ENCODE peak calls at places on chromosome 19, in ten cellular contexts. Z is effector memory CD4-positive, alpha-beta T cell; O is IMR-90; Y is suprapubic skin; W is tibial artery; I is GM12864; G is mucosa of descending colon; Q is heart left ventricle; X is AG10803; A is psoas muscle. B is an unnamed sample.

GRCh38 chr19:47229674-47230121 is 1.3 kb downstream of the BBC3 start:
- DNase-seq in G (peak), O (peak), I (no peak), W (no peak), Y (no peak), A (no peak), Z (no peak), Q (no peak), X (peak), B (no peak)

GRCh38 chr19:51551673-51552440 is 19.2 kb upstream of the ZNF175 start:
- DNase-seq in Q (no peak), Z (no peak), X (no peak), G (no peak), Y (no peak), A (no peak), I (no peak), W (no peak), O (no peak), B (no peak)

GRCh38 chr19:44820648-44821609 is 12.0 kb downstream of the BCAM start:
- DNase-seq in A (peak), W (peak), I (no peak), Q (peak), G (no peak), Y (no peak), Z (no peak), O (no peak), X (no peak), B (no peak)

GRCh38 chr19:10690351-10690781 is 10.9 kb upstream of the QTRT1 start:
- DNase-seq in X (peak), A (no peak), Z (no peak), O (peak), W (peak), Q (no peak), Y (no peak), G (no peak), I (no peak), B (no peak)

GRCh38 chr19:7191946-7192691 is 102.1 kb downstream of the INSR start:
- DNase-seq in I (no peak), X (peak), A (no peak), Z (no peak), Y (no peak), Q (no peak), O (no peak), G (no peak), W (no peak), B (peak)

GRCh38 chr19:41707502-41707812 is 969 bp upstream of the CEACAM5 start:
- DNase-seq in O (no peak), I (no peak), A (no peak), X (no peak), Z (no peak), G (peak), Y (no peak), W (no peak), Q (no peak), B (no peak)

GRCh38 chr19:8386990-8387389 is 3.2 kb upstream of the RAB11B start:
- DNase-seq in A (no peak), I (no peak), O (no peak), X (no peak), Q (no peak), W (no peak), Z (no peak), G (no peak), Y (no peak), B (no peak)

GRCh38 chr19:6063576-6063961 is 46.7 kb downstream of the RFX2 start:
- DNase-seq in Y (peak), A (no peak), Z (no peak), Q (peak), I (no peak), W (peak), G (no peak), X (no peak), O (no peak), B (no peak)

GRCh38 chr19:10235003-10235402 is 3.9 kb upstream of the S1PR2 start:
- DNase-seq in G (no peak), O (no peak), I (no peak), A (no peak), Z (no peak), W (no peak), Y (no peak), Q (no peak), X (no peak), B (no peak)

GRCh38 chr19:52603558-52604207 is 33.6 kb downstream of the ZNF701 start:
- DNase-seq in Q (no peak), O (peak), I (no peak), X (peak), Y (no peak), G (no peak), A (no peak), W (no peak), Z (no peak), B (no peak)

GRCh38 chr19:4054471-4055208 is 12.1 kb downstream of the ZBTB7A start:
- DNase-seq in I (no peak), Q (peak), O (no peak), A (no peak), X (no peak), Y (peak), W (no peak), Z (no peak), G (no peak), B (no peak)

GRCh38 chr19:14550201-14550754 is 20.9 kb downstream of the TECR start:
- DNase-seq in Z (no peak), O (no peak), X (no peak), A (no peak), G (peak), Y (peak), W (no peak), I (no peak), Q (no peak), B (no peak)

GRCh38 chr19:1111641-1112253 is 8.0 kb downstream of the GPX4 start:
- DNase-seq in W (no peak), Q (no peak), I (no peak), Y (no peak), G (no peak), O (no peak), Z (no peak), X (no peak), A (no peak), B (no peak)

GRCh38 chr19:37251308-37252229 is 33.6 kb downstream of the ZNF383 start:
- DNase-seq in O (peak), Q (peak), X (peak), G (peak), I (peak), W (peak), Z (peak), Y (no peak), A (peak), B (peak)

GRCh38 chr19:13920940-13921744 is 15.1 kb downstream of the CC2D1A start:
- DNase-seq in Y (no peak), W (no peak), G (no peak), X (peak), I (peak), Z (no peak), Q (no peak), A (no peak), O (peak), B (no peak)

DNA sequence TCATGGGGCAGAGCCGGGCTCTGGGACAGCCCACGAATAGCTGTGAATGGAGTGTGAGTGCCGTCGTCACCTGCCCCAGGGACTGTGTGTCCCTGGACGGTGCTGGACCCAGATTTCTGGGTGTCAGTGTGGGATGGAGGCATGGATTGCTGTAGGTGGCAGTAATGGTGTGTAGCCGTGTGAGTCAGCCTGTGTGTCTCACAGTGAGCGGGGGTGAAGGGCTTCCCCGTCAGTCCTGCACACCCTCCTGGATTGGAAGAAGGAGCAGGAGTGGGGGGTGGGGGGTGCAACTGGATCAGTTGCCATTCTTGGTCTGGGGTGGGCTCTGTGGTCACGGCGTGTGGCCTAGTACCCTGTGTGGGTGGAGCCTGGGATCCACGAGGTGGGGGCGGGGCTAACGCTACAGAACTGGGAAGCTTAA is 6.5 kb upstream of the LTBP4 start:
- DNase-seq in Y (no peak), Z (no peak), X (no peak), A (no peak), O (peak), G (no peak), I (no peak), Q (no peak), W (no peak), B (no peak)
- H3K4me3 ChIP-seq in Y (no peak), Z (no peak), X (no peak), A (no peak), O (no peak), G (no peak), I (no peak), Q (no peak), W (no peak), B (no peak)

GRCh38 chr19:56507446-56508281 is at the start of gene ZNF471:
- DNase-seq in O (peak), Z (peak), A (peak), I (no peak), Y (peak), G (peak), Q (peak), X (peak), W (peak), B (peak)
- H3K4me3 ChIP-seq in O (peak), Z (peak), A (peak), I (no peak), Y (peak), G (peak), Q (peak), X (peak), W (peak), B (peak)

GRCh38 chr19:12754465-12755196 is 3.0 kb downstream of the BEST2 start:
- DNase-seq in Q (no peak), I (no peak), A (no peak), Y (no peak), X (no peak), O (no peak), G (no peak), Z (no peak), W (no peak), B (no peak)

GRCh38 chr19:12749938-12750521 is 1.6 kb upstream of the BEST2 start:
- DNase-seq in Z (no peak), G (peak), I (no peak), X (no peak), A (no peak), O (peak), Y (no peak), Q (no peak), W (no peak), B (no peak)

GRCh38 chr19:12750851-12751250 is 740 bp upstream of the BEST2 start:
- DNase-seq in Y (no peak), Q (no peak), W (no peak), A (no peak), G (no peak), I (no peak), O (peak), Z (no peak), X (no peak), B (no peak)

GRCh38 chr19:12751635-12752034 is at the start of gene BEST2:
- DNase-seq in X (no peak), Z (no peak), Q (no peak), I (no peak), O (no peak), W (no peak), Y (no peak), A (no peak), G (no peak), B (no peak)

GRCh38 chr19:12752056-12752781 is 628 bp downstream of the BEST2 start:
- DNase-seq in A (no peak), W (no peak), O (no peak), I (no peak), Z (no peak), G (no peak), Q (no peak), X (no peak), Y (no peak), B (no peak)
- H3K4me3 ChIP-seq in A (no peak), W (no peak), O (no peak), I (no peak), Z (no peak), G (no peak), Q (no peak), X (no peak), Y (no peak), B (no peak)

DNA sequence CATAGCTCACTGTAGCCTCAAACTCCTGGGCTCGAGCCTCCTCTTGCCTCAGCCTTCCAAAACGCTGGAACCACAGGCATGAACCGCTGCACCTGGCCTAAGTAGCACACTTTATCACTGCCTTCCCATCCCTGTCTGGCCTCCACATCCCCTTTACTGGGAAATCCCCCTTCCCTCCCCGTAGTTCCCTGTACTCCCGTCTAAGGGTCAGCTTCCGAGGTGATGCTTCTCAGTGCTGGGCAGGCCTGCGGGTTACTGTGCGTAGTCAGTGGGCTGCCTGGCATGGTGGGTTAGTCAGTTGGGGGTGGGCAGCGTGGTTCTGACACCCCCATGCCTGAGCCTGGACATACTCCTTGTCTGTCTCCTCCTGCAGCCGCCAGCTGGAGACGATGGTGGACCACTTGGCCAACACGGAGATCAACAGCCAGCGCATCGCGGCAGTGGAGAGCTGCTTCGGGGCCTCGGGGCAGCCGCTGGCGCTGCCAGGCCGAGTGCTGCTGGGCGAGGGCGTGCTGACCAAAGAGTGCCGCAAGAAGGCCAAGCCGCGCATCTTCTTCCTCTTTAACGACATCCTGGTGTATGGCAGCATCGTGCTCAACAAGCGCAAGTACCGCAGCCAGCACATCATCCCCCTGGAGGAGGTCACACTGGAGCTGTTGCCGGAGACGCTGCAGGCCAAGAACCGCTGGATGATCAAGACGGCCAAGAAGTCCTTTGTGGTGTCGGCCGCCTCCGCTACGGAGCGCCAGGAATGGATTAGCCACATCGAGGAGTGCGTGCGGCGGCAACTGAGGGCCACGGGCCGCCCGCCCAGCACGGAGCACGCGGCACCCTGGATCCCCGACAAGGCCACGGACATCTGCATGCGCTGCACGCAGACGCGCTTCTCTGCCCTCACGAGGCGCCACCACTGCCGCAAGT is 8.4 kb downstream of the PLEKHF1 start:
- DNase-seq in G (no peak), Z (peak), A (no peak), X (no peak), Q (no peak), O (no peak), I (no peak), W (peak), Y (no peak), B (no peak)
- H3K4me3 ChIP-seq in G (no peak), Z (peak), A (no peak), X (no peak), Q (peak), O (no peak), I (no peak), W (no peak), Y (no peak), B (peak)

GRCh38 chr19:12841094-12841493 is 2.8 kb downstream of the MAST1 start:
- DNase-seq in Y (no peak), G (peak), W (no peak), Z (no peak), I (no peak), X (no peak), Q (no peak), O (peak), A (no peak), B (no peak)
- H3K4me3 ChIP-seq in Y (peak), G (no peak), W (no peak), Z (no peak), I (no peak), X (peak), Q (peak), O (peak), A (peak), B (no peak)

GRCh38 chr19:18433735-18434398 is 4.1 kb downstream of the ISYNA1 start:
- DNase-seq in O (no peak), G (no peak), X (no peak), A (no peak), Y (no peak), W (no peak), Z (no peak), Q (no peak), I (no peak), B (no peak)
- H3K4me3 ChIP-seq in O (no peak), G (no peak), X (peak), A (peak), Y (peak), W (peak), Z (no peak), Q (peak), I (peak), B (no peak)

DNA sequence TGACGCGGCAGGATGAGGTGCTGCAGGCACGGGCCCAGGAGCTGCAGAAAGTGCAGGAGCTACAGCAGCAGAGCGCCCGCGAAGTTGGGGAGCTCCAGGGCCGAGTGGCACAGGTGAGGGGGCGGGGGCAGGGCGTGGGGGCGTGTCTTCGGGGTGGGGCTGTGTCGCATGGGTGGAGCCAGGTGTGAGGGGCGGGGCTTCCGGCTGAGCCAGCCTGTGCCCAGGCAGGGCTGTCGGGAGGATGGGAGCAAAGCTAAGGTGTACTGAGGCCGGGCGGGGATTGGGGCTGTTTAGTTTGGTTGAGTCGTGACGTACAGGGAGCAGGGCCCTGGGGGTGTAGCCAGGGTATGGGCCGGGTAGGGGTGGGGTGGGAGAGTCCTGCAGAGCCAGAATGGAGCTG is 62.3 kb downstream of the KCNC3 start:
- DNase-seq in Z (no peak), Q (no peak), G (peak), W (no peak), X (no peak), A (no peak), O (no peak), Y (no peak), I (no peak), B (no peak)
- H3K4me3 ChIP-seq in Z (no peak), Q (no peak), G (no peak), W (no peak), X (no peak), A (no peak), O (no peak), Y (no peak), I (no peak), B (no peak)

GRCh38 chr19:33559996-33560395 is 38.4 kb upstream of the PEPD start:
- DNase-seq in G (no peak), Y (no peak), O (no peak), Z (no peak), A (no peak), Q (no peak), W (peak), I (no peak), X (no peak), B (no peak)
- H3K4me3 ChIP-seq in G (no peak), Y (no peak), O (no peak), Z (no peak), A (no peak), Q (no peak), W (no peak), I (no peak), X (no peak), B (no peak)

GRCh38 chr19:48394331-48395169 is 1.1 kb downstream of the GRIN2D start:
- DNase-seq in W (no peak), I (no peak), Y (no peak), Z (no peak), Q (no peak), G (no peak), X (no peak), A (no peak), O (no peak), B (no peak)

GRCh38 chr19:48396871-48397176 is 3.4 kb downstream of the GRIN2D start:
- DNase-seq in Y (no peak), O (no peak), W (no peak), Q (no peak), I (no peak), A (no peak), X (no peak), Z (no peak), G (no peak), B (no peak)

GRCh38 chr19:48395170-48395455 is 1.6 kb downstream of the GRIN2D start:
- DNase-seq in Z (no peak), G (no peak), O (no peak), I (no peak), Q (no peak), Y (no peak), W (no peak), A (no peak), X (no peak), B (no peak)

GRCh38 chr19:48396010-48396870 is 2.8 kb downstream of the GRIN2D start:
- DNase-seq in X (no peak), Q (no peak), G (no peak), W (no peak), Z (no peak), A (no peak), O (no peak), Y (no peak), I (no peak), B (no peak)

GRCh38 chr19:48395499-48395898 is 2.0 kb downstream of the GRIN2D start:
- DNase-seq in X (no peak), A (no peak), O (no peak), W (no peak), Z (no peak), Q (no peak), G (no peak), I (no peak), Y (no peak), B (no peak)
- H3K4me3 ChIP-seq in X (no peak), A (no peak), O (no peak), W (no peak), Z (no peak), Q (no peak), G (no peak), I (no peak), Y (no peak), B (no peak)

GRCh38 chr19:3034194-3034844 is 5.2 kb upstream of the TLE2 start:
- DNase-seq in O (peak), A (no peak), Z (no peak), Q (no peak), X (peak), Y (no peak), G (no peak), W (no peak), I (no peak), B (no peak)
- H3K4me3 ChIP-seq in O (no peak), A (peak), Z (no peak), Q (peak), X (peak), Y (peak), G (no peak), W (no peak), I (peak), B (no peak)

B was measured in CD4-positive, CD25-positive, alpha-beta regulatory T cell.